ENCODE peak calls at places on chromosomes 11 and 22, in seven cellular contexts. D, Y, S, T, O, V and F are unnamed samples.

GRCh38 chr11:60345489-60345888 is 18.4 kb downstream of the MS4A6E start:
- DNase-seq in D (no peak), Y (no peak), S (no peak), T (peak; percentile 42), O (peak; percentile 2), V (no peak), F (no peak)

GRCh38 chr11:125242141-125242780 is 77.7 kb downstream of the PKNOX2 start:
- DNase-seq in D (no peak), Y (no peak), S (no peak), T (no peak), O (no peak), V (no peak), F (no peak)

GRCh38 chr11:72718101-72718501 is 34.1 kb downstream of the ARAP1 start:
- DNase-seq in D (no peak), Y (no peak), S (no peak), T (no peak), O (no peak), V (no peak), F (peak; percentile 21)

GRCh38 chr11:68962527-68963250 is 18.1 kb downstream of the MRGPRD start:
- DNase-seq in D (no peak), Y (no peak), S (no peak), T (no peak), O (peak; percentile 17), V (no peak), F (no peak)

GRCh38 chr22:30279932-30280331 is 9.4 kb downstream of the CASTOR1 start:
- DNase-seq in D (no peak), Y (no peak), S (no peak), T (no peak), O (no peak), V (no peak), F (no peak)

GRCh38 chr22:17598318-17598717 is 30.2 kb downstream of the ATP6V1E1 start:
- DNase-seq in D (no peak), Y (no peak), S (no peak), T (no peak), O (no peak), V (no peak), F (no peak)

GRCh38 chr11:12868315-12869073 is 140.6 kb upstream of the RASSF10 start:
- DNase-seq in D (no peak), Y (no peak), S (no peak), T (peak; percentile 28), O (peak; percentile 36), V (no peak), F (peak; percentile 8)

GRCh38 chr11:111748035-111748804 is 18.0 kb downstream of the PPP2R1B start:
- DNase-seq in D (no peak), Y (no peak), S (no peak), T (no peak), O (no peak), V (no peak), F (no peak)

GRCh38 chr22:47168441-47168840 is 406.0 kb downstream of the TBC1D22A start:
- DNase-seq in D (no peak), Y (no peak), S (no peak), T (no peak), O (no peak), V (no peak), F (no peak)

GRCh38 chr11:45180888-45181594 is 34.6 kb downstream of the PRDM11 start:
- DNase-seq in D (no peak), Y (no peak), S (no peak), T (peak; percentile 65), O (peak; percentile 67), V (peak; percentile 37), F (peak; percentile 44)

GRCh38 chr22:49693416-49693815 is 134.3 kb downstream of the BRD1 start:
- DNase-seq in D (no peak), Y (no peak), S (no peak), T (no peak), O (no peak), V (no peak), F (no peak)

GRCh38 chr11:86577663-86578636 is 94.5 kb downstream of the ME3 start:
- DNase-seq in D (no peak), Y (no peak), S (no peak), T (peak; percentile 92), O (peak; percentile 92), V (no peak), F (peak; percentile 49)

GRCh38 chr22:25898707-25899365 is 156.8 kb downstream of the MYO18B start:
- DNase-seq in D (peak; percentile 48), Y (no peak), S (no peak), T (no peak), O (peak; percentile 2), V (peak; percentile 11), F (peak; percentile 15)

GRCh38 chr11:67240575-67241389 is 25.5 kb upstream of the GRK2 start:
- DNase-seq in D (no peak), Y (peak; percentile 81), S (peak; percentile 80), T (peak; percentile 82), O (peak; percentile 73), V (peak; percentile 73), F (peak; percentile 62)

GRCh38 chr22:22074634-22075381 is 92.2 kb upstream of the TOP3B start:
- DNase-seq in D (no peak), Y (no peak), S (no peak), T (no peak), O (peak; percentile 38), V (no peak), F (peak; percentile 9)

GRCh38 chr22:17486719-17487118 is 76.6 kb upstream of the SLC25A18 start:
- DNase-seq in D (no peak), Y (no peak), S (no peak), T (no peak), O (no peak), V (no peak), F (no peak)

GRCh38 chr22:37353839-37354238 is 71.5 kb downstream of the CYTH4 start:
- DNase-seq in D (no peak), Y (no peak), S (no peak), T (no peak), O (peak; percentile 92), V (no peak), F (peak; percentile 93)